ENCODE peak calls at places on chromosomes 1 and 21, in eight cellular contexts. I, M, N, Z, Q, B, K and W are unnamed samples. For H3K27me3, the result is how much of the 10 kb centered on the place peaks cover.

GRCh38 chr1:51924455-51924854 is 45.9 kb upstream of the NRDC start:
- DNase-seq in N (no peak), I (no peak), M (no peak), K (no peak), B (no peak), Q (no peak), Z (no peak), W (no peak)

GRCh38 chr1:206002833-206003532 is at the start of gene RAB7B:
- DNase-seq in I (peak), N (peak), Z (peak), M (no peak), B (no peak), K (peak), Q (no peak), W (peak)

GRCh38 chr1:241675983-241676382 is 23.9 kb downstream of the WDR64 start:
- DNase-seq in Q (no peak), Z (no peak), M (no peak), I (no peak), K (no peak), N (no peak), B (no peak), W (no peak)

GRCh38 chr1:17599301-17600300 is 60.1 kb downstream of the ARHGEF10L start:
- DNase-seq in I (no peak), N (no peak), K (no peak), B (no peak), M (no peak), Z (no peak), Q (no peak), W (no peak)

GRCh38 chr1:205293350-205294074 is 28.0 kb downstream of the NUAK2 start:
- DNase-seq in N (no peak), Q (no peak), M (no peak), I (no peak), K (no peak), Z (no peak), B (no peak), W (no peak)

GRCh38 chr1:61640531-61641125 is 84.3 kb downstream of the TM2D1 start:
- DNase-seq in K (peak), Q (no peak), Z (no peak), B (no peak), N (no peak), I (no peak), M (no peak), W (no peak)

GRCh38 chr21:35232545-35233176 is 183.6 kb upstream of the RUNX1 start:
- DNase-seq in N (no peak), K (no peak), I (no peak), M (no peak), Q (no peak), B (no peak), Z (no peak), W (no peak)

GRCh38 chr1:148372731-148373130 is 110.4 kb downstream of the PPIAL4G start:
- DNase-seq in Q (no peak), K (no peak), N (no peak), B (no peak), Z (no peak), M (no peak), I (no peak), W (no peak)

GRCh38 chr1:205204552-205204951 is 7.0 kb downstream of the DSTYK start:
- DNase-seq in I (no peak), M (no peak), B (no peak), Z (no peak), Q (no peak), K (no peak), N (no peak), W (no peak)

GRCh38 chr1:108521990-108522393 is 37.9 kb upstream of the EEIG2 start:
- DNase-seq in M (no peak), N (no peak), B (no peak), I (no peak), Q (no peak), K (no peak), Z (no peak), W (no peak)

GRCh38 chr1:231969078-231969477 is 342.5 kb downstream of the DISC1 start:
- DNase-seq in M (no peak), Z (no peak), I (no peak), N (no peak), B (no peak), K (no peak), Q (no peak), W (no peak)

GRCh38 chr1:205921559-205921887 is 21.7 kb downstream of the SLC26A9 start:
- DNase-seq in N (no peak), M (no peak), Z (no peak), Q (peak), K (peak), B (no peak), I (no peak), W (no peak)

GRCh38 chr21:45190013-45190412 is 97.7 kb downstream of the POFUT2 start:
- DNase-seq in M (no peak), B (no peak), K (no peak), N (no peak), Z (no peak), Q (no peak), I (no peak), W (no peak)

GRCh38 chr1:47438321-47439150 is 692 bp downstream of the FOXD2 start:
- DNase-seq in Z (no peak), B (peak), N (peak), I (no peak), K (no peak), M (no peak), Q (peak), W (no peak)

GRCh38 chr1:240104662-240105061 is 13.0 kb downstream of the FMN2 start:
- DNase-seq in I (no peak), M (no peak), B (no peak), K (no peak), Q (no peak), Z (no peak), N (no peak), W (no peak)

GRCh38 chr1:88462481-88463261 is 221.4 kb upstream of the PKN2 start:
- DNase-seq in N (peak), I (no peak), Q (no peak), B (peak), Z (no peak), M (no peak), K (peak), W (no peak)

GRCh38 chr1:47679826-47680225 is 242.0 kb downstream of the FOXD2 start:
- DNase-seq in N (no peak), B (no peak), Z (no peak), I (no peak), Q (peak), M (no peak), K (peak), W (no peak)

GRCh38 chr1:210618379-210618778 is 289.7 kb downstream of the HHAT start:
- DNase-seq in I (no peak), K (no peak), Q (no peak), Z (no peak), M (no peak), B (no peak), N (no peak), W (no peak)

GRCh38 chr1:39635205-39635870 is 4.1 kb downstream of the HEYL start:
- DNase-seq in M (no peak), B (no peak), K (no peak), Z (no peak), I (no peak), N (no peak), Q (no peak), W (no peak)

GRCh38 chr1:44826375-44827196 is 16.5 kb downstream of the PTCH2 start:
- DNase-seq in Z (no peak), B (no peak), K (peak), Q (peak), M (no peak), I (no peak), N (peak), W (no peak)

GRCh38 chr1:167207940-167208623 is 12.6 kb upstream of the POU2F1 start:
- DNase-seq in M (no peak), B (no peak), K (no peak), N (no peak), Z (no peak), Q (no peak), I (no peak), W (no peak)

GRCh38 chr21:45584786-45585185 is 42.5 kb upstream of the SLC19A1 start:
- DNase-seq in I (no peak), Z (no peak), K (no peak), B (no peak), Q (no peak), M (no peak), N (no peak), W (no peak)

GRCh38 chr1:209850342-209850979 is 22.7 kb downstream of the UTP25 start:
- DNase-seq in I (no peak), K (no peak), Q (no peak), Z (peak), M (no peak), B (peak), N (peak), W (no peak)

GRCh38 chr21:42563261-42564045 is 49.8 kb downstream of the SLC37A1 start:
- DNase-seq in Z (peak), I (no peak), M (no peak), K (peak), N (no peak), Q (peak), B (no peak), W (no peak)

GRCh38 chr1:81142099-81142776 is 658.5 kb upstream of the ADGRL2 start:
- DNase-seq in K (no peak), N (no peak), Z (no peak), I (no peak), B (no peak), Q (no peak), M (no peak), W (no peak)

GRCh38 chr1:60573726-60574409 is 500.3 kb upstream of the C1orf87 start:
- DNase-seq in Q (no peak), K (no peak), Z (no peak), B (no peak), N (no peak), I (peak), M (no peak), W (no peak)

GRCh38 chr1:115529216-115529897 is 112.4 kb upstream of the VANGL1 start:
- DNase-seq in B (no peak), Z (no peak), M (no peak), I (no peak), N (no peak), K (no peak), Q (no peak), W (no peak)

GRCh38 chr1:40273547-40274166 is 15.6 kb downstream of the ZMPSTE24 start:
- DNase-seq in I (no peak), Z (no peak), B (no peak), N (no peak), K (no peak), M (no peak), Q (no peak), W (no peak)

GRCh38 chr1:212630159-212630900 is 21.8 kb downstream of the ATF3 start:
- DNase-seq in Q (peak), B (peak), N (peak), I (no peak), K (peak), Z (peak), M (peak), W (no peak)

GRCh38 chr1:10687782-10688408 is 108.6 kb downstream of the CASZ1 start:
- DNase-seq in B (no peak), Z (no peak), N (no peak), Q (no peak), M (no peak), K (no peak), I (no peak), W (no peak)

GRCh38 chr1:79976287-79976686 is 969.8 kb upstream of the ADGRL4 start:
- DNase-seq in I (no peak), N (no peak), K (no peak), Q (no peak), Z (no peak), B (no peak), M (no peak), W (no peak)

GRCh38 chr1:1173793-1174415 is at the start of gene TTLL10:
- DNase-seq in N (peak), Z (no peak), K (no peak), B (peak), Q (peak), I (no peak), M (peak), W (no peak)

GRCh38 chr1:225626698-225627097 is 26.2 kb downstream of the ENAH start:
- DNase-seq in K (no peak), N (no peak), M (no peak), I (no peak), Z (no peak), Q (no peak), B (no peak), W (no peak)

GRCh38 chr1:67700692-67701410 is 15.8 kb downstream of the GADD45A start:
- DNase-seq in Z (no peak), I (no peak), N (no peak), Q (no peak), K (no peak), M (no peak), B (peak), W (no peak)

GRCh38 chr1:23867542-23867952 is 543 bp downstream of the FUCA1 start:
- DNase-seq in B (no peak), M (no peak), I (no peak), Z (no peak), K (no peak), N (peak), Q (no peak), W (no peak)

GRCh38 chr1:161207173-161207572 is 5.0 kb downstream of the NDUFS2 start:
- DNase-seq in Z (no peak), N (no peak), M (no peak), Q (no peak), K (peak), I (no peak), B (no peak), W (no peak)

GRCh38 chr1:230643887-230644286 is 1.6 kb downstream of the COG2 start:
- DNase-seq in K (no peak), N (no peak), I (peak), Z (no peak), M (no peak), Q (no peak), B (no peak), W (no peak)

GRCh38 chr21:8989883-8990325 is 1531.5 kb upstream of the TPTE start:
- DNase-seq in N (peak), Q (no peak), Z (no peak), K (no peak), B (no peak), M (no peak), I (no peak), W (no peak)
- TF ChIP-seq CTCF in N (no peak), Q (no peak), Z (no peak), K (no peak), B (no peak), M (no peak), I (no peak), W (no peak)

GRCh38 chr1:237500566-237500965 is 390.2 kb downstream of the ZP4 start:
- DNase-seq in B (no peak), N (no peak), I (no peak), M (no peak), K (no peak), Q (no peak), Z (no peak), W (no peak)
- H3K4me3 ChIP-seq in B (no peak), N (no peak), I (no peak), M (no peak), K (no peak), Q (no peak), Z (no peak), W (no peak)

GRCh38 chr1:31731049-31731565 is 27.3 kb upstream of the COL16A1 start:
- DNase-seq in Z (no peak), N (no peak), I (no peak), Q (no peak), B (no peak), M (no peak), K (no peak), W (no peak)
- H3K27me3 ChIP-seq in Z (under half), N (under half), I (under half), Q (under half), B (under half), M (under half), K (under half), W (under half)

GRCh38 chr1:25725482-25725881 is 74.5 kb upstream of the SELENON start:
- DNase-seq in B (no peak), I (no peak), Z (no peak), K (no peak), M (no peak), N (no peak), Q (no peak), W (no peak)
- TF ChIP-seq CTCF in B (peak), I (no peak), Z (no peak), K (no peak), M (no peak), N (no peak), Q (no peak), W (no peak)

DNA sequence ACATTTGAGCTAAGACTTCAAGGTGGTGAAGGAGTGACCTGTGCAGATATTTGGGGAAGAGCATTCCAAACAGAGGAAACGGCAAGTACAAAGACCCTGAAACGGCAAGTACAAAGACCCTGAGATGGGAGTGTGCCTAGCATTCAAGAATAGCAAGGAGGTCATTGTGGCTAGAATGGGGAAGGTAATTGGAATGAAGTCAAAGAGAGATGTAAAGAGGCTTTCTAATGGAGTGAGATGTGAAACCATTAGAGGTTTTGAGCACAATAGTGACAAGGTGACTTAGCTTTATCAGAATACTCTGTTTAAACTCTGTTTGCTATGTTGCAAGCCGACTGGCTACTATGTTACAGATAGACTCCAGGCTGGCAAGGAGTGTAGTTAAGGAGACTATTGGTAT is 4.4 kb downstream of the CDC7 start:
- DNase-seq in K (no peak), I (no peak), N (no peak), Z (no peak), B (peak), M (no peak), Q (no peak), W (no peak)
- H3K4me3 ChIP-seq in K (no peak), I (no peak), N (no peak), Z (no peak), B (peak), M (no peak), Q (no peak), W (no peak)

DNA sequence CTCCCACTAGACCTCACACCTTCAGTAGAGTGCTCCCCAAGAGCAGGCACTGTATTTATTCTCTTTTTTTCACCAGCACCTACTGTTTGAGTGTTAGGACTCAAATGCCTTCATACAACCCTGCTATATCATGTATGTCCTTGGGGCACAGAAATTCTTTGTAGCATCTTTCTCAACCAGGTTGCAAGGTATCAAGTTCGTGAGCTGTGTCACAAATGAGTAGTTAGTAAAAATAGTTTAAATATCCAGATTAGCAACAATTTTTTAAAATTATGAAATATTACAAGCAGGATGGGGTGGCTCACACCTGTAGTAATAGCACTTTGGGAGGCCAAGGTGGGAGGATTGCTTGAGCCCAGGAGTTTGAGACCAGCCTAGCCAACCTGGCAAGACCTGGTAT is 152.6 kb upstream of the TNR start:
- DNase-seq in M (no peak), I (no peak), B (no peak), Z (no peak), Q (no peak), K (no peak), N (no peak), W (no peak)
- H3K27me3 ChIP-seq in M (under half), I (under half), B (under half), Z (under half), Q (under half), K (under half), N (under half), W (under half)

GRCh38 chr1:233656700-233657099 is 42.8 kb downstream of the KCNK1 start:
- DNase-seq in Q (no peak), K (no peak), M (no peak), I (no peak), B (no peak), Z (no peak), N (no peak), W (no peak)

GRCh38 chr1:233654667-233655432 is 40.9 kb downstream of the KCNK1 start:
- DNase-seq in Z (no peak), N (no peak), I (no peak), M (no peak), Q (no peak), K (no peak), B (no peak), W (no peak)

GRCh38 chr1:233656032-233656620 is 42.2 kb downstream of the KCNK1 start:
- DNase-seq in N (no peak), K (no peak), I (no peak), Z (no peak), B (no peak), Q (no peak), M (no peak), W (no peak)

GRCh38 chr1:233655433-233655844 is 41.5 kb downstream of the KCNK1 start:
- DNase-seq in M (no peak), I (no peak), Z (no peak), K (no peak), B (no peak), N (no peak), Q (no peak), W (no peak)

GRCh38 chr1:233657466-233657865 is 43.6 kb downstream of the KCNK1 start:
- DNase-seq in M (no peak), K (no peak), N (no peak), Q (no peak), Z (no peak), I (no peak), B (no peak), W (no peak)
- TF ChIP-seq CTCF in M (no peak), K (no peak), N (no peak), Q (no peak), Z (no peak), I (no peak), B (no peak), W (no peak)

DNA sequence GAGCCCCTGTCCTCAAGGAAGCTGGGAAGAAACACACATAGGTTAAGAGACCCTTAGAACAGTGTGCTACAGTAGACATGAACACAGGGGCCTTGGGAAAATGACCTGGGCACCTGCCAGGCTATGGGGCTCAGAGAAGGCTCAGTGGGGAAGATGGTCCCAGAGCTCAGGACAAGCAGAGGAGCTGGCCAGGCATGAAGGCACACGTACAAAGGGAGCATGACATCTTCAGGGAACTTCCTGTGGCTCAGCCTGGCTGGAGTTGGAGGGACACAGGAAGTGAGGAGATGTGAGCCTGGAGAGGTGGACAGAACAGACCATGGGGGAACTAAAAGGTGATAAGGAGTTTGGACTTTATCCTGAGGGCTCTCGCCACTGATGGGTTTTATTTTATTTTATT is 3.8 kb upstream of the SLC50A1 start:
- DNase-seq in Z (no peak), I (no peak), B (no peak), M (no peak), N (peak), Q (no peak), K (no peak), W (no peak)
- H3K4me3 ChIP-seq in Z (no peak), I (no peak), B (no peak), M (no peak), N (peak), Q (no peak), K (no peak), W (no peak)

GRCh38 chr1:34795916-34796315 is 3.1 kb downstream of the GJA4 start:
- DNase-seq in Q (no peak), I (no peak), N (no peak), M (no peak), Z (no peak), K (no peak), B (no peak), W (no peak)

GRCh38 chr1:34794790-34795180 is 2.0 kb downstream of the GJA4 start:
- DNase-seq in K (no peak), I (no peak), N (no peak), Z (no peak), M (no peak), B (no peak), Q (no peak), W (no peak)

GRCh38 chr1:34796990-34797389 is 4.2 kb downstream of the GJA4 start:
- DNase-seq in I (no peak), Z (no peak), M (no peak), B (no peak), K (no peak), Q (no peak), N (no peak), W (no peak)

GRCh38 chr1:34803770-34804169 is 11.0 kb downstream of the GJA4 start:
- DNase-seq in N (no peak), M (no peak), I (no peak), B (no peak), K (no peak), Q (no peak), Z (no peak), W (no peak)

GRCh38 chr1:34800214-34800613 is 7.4 kb downstream of the GJA4 start:
- DNase-seq in I (no peak), B (no peak), Q (no peak), K (no peak), N (no peak), Z (no peak), M (no peak), W (no peak)
- H3K27me3 ChIP-seq in I (under half), B (under half), Q (under half), K (under half), N (under half), Z (under half), M (under half), W (under half)

GRCh38 chr1:233025156-233025555 is 74.7 kb downstream of the NTPCR start:
- DNase-seq in N (peak), B (peak), M (no peak), K (no peak), I (no peak), Q (no peak), Z (peak), W (no peak)
- TF ChIP-seq CTCF in N (peak), B (peak), M (peak), K (no peak), I (peak), Q (peak), Z (no peak), W (no peak)